ENCODE peak calls at places on chromosomes 12 and 14, in five cellular contexts. Q is stomach, M is uterus, V is testis, I is Peyer's patch. A is an unnamed sample.

GRCh38 chr12:20527396-20528154 is 159.2 kb downstream of the PDE3A start:
- DNase-seq in M (no peak), Q (no peak), V (no peak), I (no peak), A (no peak)

GRCh38 chr12:59088673-59089072 is 168.4 kb upstream of the LRIG3 start:
- DNase-seq in M (no peak), V (no peak), Q (no peak), I (no peak), A (no peak)

GRCh38 chr14:105010891-105011291 is 10.0 kb downstream of the CDCA4 start:
- DNase-seq in I (no peak), M (peak), V (no peak), Q (no peak), A (no peak)

GRCh38 chr12:68842784-68843567 is 35.0 kb downstream of the MDM2 start:
- DNase-seq in Q (no peak), M (no peak), I (no peak), V (no peak), A (no peak)

GRCh38 chr12:95653761-95654546 is 102.7 kb upstream of the USP44 start:
- DNase-seq in M (no peak), I (no peak), Q (no peak), V (no peak), A (no peak)

GRCh38 chr14:94768521-94769412 is 1.1 kb downstream of the GSC start:
- DNase-seq in M (no peak), Q (no peak), I (no peak), V (no peak), A (no peak)

GRCh38 chr12:85466906-85467305 is 186.9 kb downstream of the ALX1 start:
- DNase-seq in Q (no peak), M (no peak), I (no peak), V (no peak), A (no peak)

GRCh38 chr12:110109037-110109836 is 14.9 kb upstream of the IFT81 start:
- DNase-seq in V (peak), Q (peak), I (peak), M (peak), A (peak)

GRCh38 chr14:99757331-99758070 is 35.7 kb upstream of the EML1 start:
- DNase-seq in I (no peak), V (no peak), M (peak), Q (no peak), A (no peak)

GRCh38 chr14:91115986-91116385 is 2.1 kb downstream of the DGLUCY start:
- DNase-seq in I (no peak), M (peak), V (no peak), Q (peak), A (no peak)

GRCh38 chr14:54815531-54815930 is 87.1 kb downstream of the GCH1 start:
- DNase-seq in Q (no peak), V (no peak), M (no peak), I (no peak), A (no peak)

GRCh38 chr12:68119724-68120211 is 39.8 kb downstream of the IFNG start:
- DNase-seq in V (no peak), Q (no peak), M (no peak), I (no peak), A (no peak)

GRCh38 chr14:37197421-37198272 is at the start of gene MIPOL1:
- DNase-seq in I (peak), Q (peak), V (peak), M (peak), A (peak)
- TF ChIP-seq POLR2A in I (no peak), Q (no peak), V (peak), M (peak), A (no peak)

GRCh38 chr12:91111366-91112321 is at the start of gene LUM:
- DNase-seq in I (peak), V (peak), M (peak), Q (no peak), A (no peak)
- H3K4me3 ChIP-seq in I (peak), V (no peak), M (peak), Q (no peak), A (peak)

GRCh38 chr12:130184531-130185090 is 22.3 kb downstream of the FZD10 start:
- DNase-seq in V (no peak), I (no peak), Q (no peak), M (no peak), A (no peak)
- TF ChIP-seq CTCF in V (no peak), I (no peak), Q (no peak), M (no peak), A (no peak)

DNA sequence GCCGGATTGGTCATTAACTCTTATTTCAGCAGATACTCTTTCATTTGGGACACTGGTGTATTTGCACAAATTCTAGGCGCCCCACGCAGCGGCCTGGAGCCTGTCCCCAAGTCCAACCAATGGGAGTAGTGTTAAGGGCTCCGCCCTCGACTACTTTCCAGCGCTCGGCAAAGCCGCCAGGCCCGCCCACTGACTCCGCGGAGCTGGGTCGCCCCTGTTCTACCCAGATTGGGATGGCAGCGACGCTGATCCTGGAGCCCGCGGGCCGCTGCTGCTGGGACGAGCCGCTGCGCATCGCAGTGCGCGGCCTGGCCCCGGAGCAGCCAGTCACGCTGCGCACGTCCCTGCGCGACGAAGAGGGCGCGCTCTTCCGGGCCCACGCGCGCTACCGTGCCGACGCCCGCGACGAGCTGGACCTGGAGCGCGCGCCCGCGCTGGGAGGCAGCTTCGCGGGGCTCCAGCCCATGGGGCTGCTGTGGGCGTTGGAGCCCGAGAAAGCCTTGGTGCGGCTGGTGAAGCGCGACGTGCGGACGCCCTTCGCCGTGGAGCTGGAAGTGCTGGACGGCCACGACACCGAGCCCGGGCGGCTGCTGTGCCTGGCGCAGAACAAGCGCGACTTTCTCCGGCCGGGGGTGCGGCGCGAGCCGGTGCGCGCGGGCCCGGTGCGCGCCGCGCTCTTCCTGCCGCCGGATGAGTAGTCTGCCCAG is at the start of gene ACOT6:
- DNase-seq in M (peak), Q (peak), V (peak), I (peak), A (peak)
- TF ChIP-seq POLR2A in M (peak), Q (no peak), V (no peak), I (no peak), A (no peak)

GRCh38 chr12:112977641-112978040 is 678 bp upstream of the OAS2 start:
- DNase-seq in V (no peak), Q (no peak), I (no peak), M (no peak), A (no peak)
- H3K4me3 ChIP-seq in V (peak), Q (peak), I (peak), M (peak), A (peak)

A was measured in suprapubic skin.